ENCODE peak calls at places on chromosomes 1 and 21, in five cellular contexts. One of them, this sample, is unnamed. For H3K4me1, the result is how much of the 10 kb centered on the place peaks cover.

GRCh38 chr1:117067528-117068370 is 7.6 kb downstream of the TTF2 start:
- DNase-seq in uterus: peak
- DNase-seq in CD8-positive, alpha-beta memory T cell: no peak
- DNase-seq in BE2C: peak
- DNase-seq in heart right ventricle: no peak
- DNase-seq in this sample: peak

GRCh38 chr1:170530972-170531757 is 801 bp upstream of the GORAB start:
- DNase-seq in uterus: peak
- DNase-seq in CD8-positive, alpha-beta memory T cell: no peak
- DNase-seq in BE2C: no peak
- DNase-seq in heart right ventricle: peak
- DNase-seq in this sample: peak

GRCh38 chr1:66243548-66244130 is 290.3 kb upstream of the SGIP1 start:
- DNase-seq in uterus: no peak
- DNase-seq in CD8-positive, alpha-beta memory T cell: no peak
- DNase-seq in BE2C: no peak
- DNase-seq in heart right ventricle: no peak
- DNase-seq in this sample: no peak

GRCh38 chr1:183000563-183000962 is 22.7 kb upstream of the LAMC1 start:
- DNase-seq in uterus: no peak
- DNase-seq in CD8-positive, alpha-beta memory T cell: no peak
- DNase-seq in BE2C: no peak
- DNase-seq in heart right ventricle: no peak
- DNase-seq in this sample: no peak

GRCh38 chr1:50620680-50621329 is 197.6 kb upstream of the DMRTA2 start:
- DNase-seq in uterus: no peak
- DNase-seq in CD8-positive, alpha-beta memory T cell: no peak
- DNase-seq in BE2C: no peak
- DNase-seq in heart right ventricle: no peak
- DNase-seq in this sample: no peak

GRCh38 chr21:41307219-41307618 is 9.4 kb upstream of the FAM3B start:
- DNase-seq in uterus: no peak
- DNase-seq in CD8-positive, alpha-beta memory T cell: no peak
- DNase-seq in BE2C: no peak
- DNase-seq in heart right ventricle: no peak
- DNase-seq in this sample: no peak

GRCh38 chr1:184143449-184143848 is 91.9 kb downstream of the TSEN15 start:
- DNase-seq in uterus: no peak
- DNase-seq in CD8-positive, alpha-beta memory T cell: no peak
- DNase-seq in BE2C: no peak
- DNase-seq in heart right ventricle: no peak
- DNase-seq in this sample: no peak

GRCh38 chr1:239386453-239387303 is at the start of gene CHRM3:
- DNase-seq in uterus: peak
- DNase-seq in CD8-positive, alpha-beta memory T cell: no peak
- DNase-seq in BE2C: peak
- DNase-seq in heart right ventricle: no peak
- DNase-seq in this sample: peak

GRCh38 chr1:32746130-32746529 is 43.6 kb upstream of the SYNC start:
- DNase-seq in uterus: no peak
- DNase-seq in CD8-positive, alpha-beta memory T cell: no peak
- DNase-seq in BE2C: no peak
- DNase-seq in heart right ventricle: no peak
- DNase-seq in this sample: no peak

GRCh38 chr1:170734412-170735175 is 70.7 kb downstream of the PRRX1 start:
- DNase-seq in uterus: no peak
- DNase-seq in CD8-positive, alpha-beta memory T cell: no peak
- DNase-seq in BE2C: no peak
- DNase-seq in heart right ventricle: no peak
- DNase-seq in this sample: no peak

GRCh38 chr1:175877939-175878730 is 134.7 kb upstream of the TNR start:
- DNase-seq in uterus: no peak
- DNase-seq in CD8-positive, alpha-beta memory T cell: no peak
- DNase-seq in BE2C: peak
- DNase-seq in heart right ventricle: no peak
- DNase-seq in this sample: no peak

GRCh38 chr1:204945565-204945977 is 74.9 kb downstream of the NFASC start:
- DNase-seq in uterus: no peak
- DNase-seq in CD8-positive, alpha-beta memory T cell: no peak
- DNase-seq in BE2C: peak
- DNase-seq in heart right ventricle: no peak
- DNase-seq in this sample: no peak

GRCh38 chr1:19635646-19636045 is 8.5 kb upstream of the NBL1 start:
- DNase-seq in uterus: no peak
- DNase-seq in CD8-positive, alpha-beta memory T cell: no peak
- DNase-seq in BE2C: no peak
- DNase-seq in heart right ventricle: no peak
- DNase-seq in this sample: no peak

GRCh38 chr1:77687519-77687906 is 5.1 kb upstream of the ZZZ3 start:
- DNase-seq in uterus: peak
- DNase-seq in CD8-positive, alpha-beta memory T cell: no peak
- DNase-seq in BE2C: no peak
- DNase-seq in heart right ventricle: peak
- DNase-seq in this sample: peak

GRCh38 chr1:58266242-58266641 is 280.3 kb downstream of the OMA1 start:
- DNase-seq in uterus: no peak
- DNase-seq in CD8-positive, alpha-beta memory T cell: no peak
- DNase-seq in BE2C: no peak
- DNase-seq in heart right ventricle: no peak
- DNase-seq in this sample: no peak

GRCh38 chr1:234322979-234323378 is 50.3 kb upstream of the COA6 start:
- DNase-seq in uterus: no peak
- DNase-seq in CD8-positive, alpha-beta memory T cell: peak
- DNase-seq in BE2C: peak
- DNase-seq in heart right ventricle: peak
- DNase-seq in this sample: no peak

GRCh38 chr1:51284487-51284954 is 45.8 kb downstream of the TTC39A start:
- DNase-seq in uterus: no peak
- DNase-seq in CD8-positive, alpha-beta memory T cell: no peak
- DNase-seq in BE2C: peak
- DNase-seq in heart right ventricle: no peak
- DNase-seq in this sample: no peak

GRCh38 chr1:57761628-57762027 is 337.8 kb upstream of the DAB1 start:
- DNase-seq in uterus: no peak
- DNase-seq in CD8-positive, alpha-beta memory T cell: no peak
- DNase-seq in BE2C: no peak
- DNase-seq in heart right ventricle: no peak
- DNase-seq in this sample: no peak

GRCh38 chr1:168920456-168921094 is 185.9 kb upstream of the ATP1B1 start:
- DNase-seq in uterus: peak
- DNase-seq in CD8-positive, alpha-beta memory T cell: no peak
- DNase-seq in BE2C: no peak
- DNase-seq in heart right ventricle: no peak
- DNase-seq in this sample: no peak

GRCh38 chr1:183416850-183417690 is 1.1 kb downstream of the NMNAT2 start:
- DNase-seq in uterus: peak
- DNase-seq in CD8-positive, alpha-beta memory T cell: peak
- DNase-seq in BE2C: peak
- DNase-seq in heart right ventricle: peak
- DNase-seq in this sample: peak

GRCh38 chr1:101190441-101190840 is 46.4 kb upstream of the S1PR1 start:
- DNase-seq in uterus: no peak
- DNase-seq in CD8-positive, alpha-beta memory T cell: no peak
- DNase-seq in BE2C: no peak
- DNase-seq in heart right ventricle: no peak
- DNase-seq in this sample: no peak

GRCh38 chr1:10755977-10756521 is 40.4 kb downstream of the CASZ1 start:
- DNase-seq in uterus: peak
- DNase-seq in CD8-positive, alpha-beta memory T cell: peak
- DNase-seq in BE2C: peak
- DNase-seq in heart right ventricle: peak
- DNase-seq in this sample: peak

GRCh38 chr1:105997516-105997915 is 1059.0 kb upstream of the PRMT6 start:
- DNase-seq in uterus: no peak
- DNase-seq in CD8-positive, alpha-beta memory T cell: no peak
- DNase-seq in BE2C: no peak
- DNase-seq in heart right ventricle: no peak
- DNase-seq in this sample: no peak

GRCh38 chr1:23524163-23524562 is 6.9 kb downstream of the E2F2 start:
- DNase-seq in uterus: no peak
- DNase-seq in CD8-positive, alpha-beta memory T cell: no peak
- DNase-seq in BE2C: no peak
- DNase-seq in heart right ventricle: no peak
- DNase-seq in this sample: no peak

GRCh38 chr1:228285661-228286504 is 78.0 kb downstream of the OBSCN start:
- DNase-seq in uterus: no peak
- DNase-seq in CD8-positive, alpha-beta memory T cell: no peak
- DNase-seq in BE2C: peak
- DNase-seq in heart right ventricle: no peak
- DNase-seq in this sample: peak

GRCh38 chr1:24966724-24967346 is 36.8 kb upstream of the RUNX3 start:
- DNase-seq in uterus: no peak
- DNase-seq in CD8-positive, alpha-beta memory T cell: peak
- DNase-seq in BE2C: no peak
- DNase-seq in heart right ventricle: no peak
- DNase-seq in this sample: no peak

GRCh38 chr1:100502052-100502792 is 35.7 kb upstream of the GPR88 start:
- DNase-seq in uterus: no peak
- DNase-seq in CD8-positive, alpha-beta memory T cell: no peak
- DNase-seq in BE2C: no peak
- DNase-seq in heart right ventricle: no peak
- DNase-seq in this sample: no peak

GRCh38 chr1:162200096-162200847 is 130.8 kb downstream of the NOS1AP start:
- DNase-seq in uterus: no peak
- DNase-seq in CD8-positive, alpha-beta memory T cell: no peak
- DNase-seq in BE2C: no peak
- DNase-seq in heart right ventricle: no peak
- DNase-seq in this sample: no peak

GRCh38 chr1:163036661-163037060 is 32.5 kb upstream of the RGS4 start:
- DNase-seq in uterus: no peak
- DNase-seq in CD8-positive, alpha-beta memory T cell: no peak
- DNase-seq in BE2C: no peak
- DNase-seq in heart right ventricle: no peak
- DNase-seq in this sample: no peak

GRCh38 chr1:224635356-224635755 is 19.2 kb downstream of the CNIH3 start:
- DNase-seq in uterus: no peak
- DNase-seq in CD8-positive, alpha-beta memory T cell: no peak
- DNase-seq in BE2C: no peak
- DNase-seq in heart right ventricle: no peak
- DNase-seq in this sample: peak

GRCh38 chr1:41498809-41499208 is 14.3 kb upstream of the EDN2 start:
- DNase-seq in uterus: peak
- DNase-seq in CD8-positive, alpha-beta memory T cell: no peak
- DNase-seq in BE2C: no peak
- DNase-seq in heart right ventricle: peak
- DNase-seq in this sample: peak

GRCh38 chr1:41498391-41498790 is 13.9 kb upstream of the EDN2 start:
- DNase-seq in uterus: no peak
- DNase-seq in CD8-positive, alpha-beta memory T cell: no peak
- DNase-seq in BE2C: no peak
- DNase-seq in heart right ventricle: no peak
- DNase-seq in this sample: no peak

GRCh38 chr1:41500781-41501518 is 16.5 kb upstream of the EDN2 start:
- DNase-seq in uterus: no peak
- DNase-seq in CD8-positive, alpha-beta memory T cell: no peak
- DNase-seq in BE2C: no peak
- DNase-seq in heart right ventricle: no peak
- DNase-seq in this sample: no peak

GRCh38 chr1:41500378-41500777 is 15.9 kb upstream of the EDN2 start:
- DNase-seq in uterus: peak
- DNase-seq in CD8-positive, alpha-beta memory T cell: no peak
- DNase-seq in BE2C: no peak
- DNase-seq in heart right ventricle: peak
- DNase-seq in this sample: no peak

DNA sequence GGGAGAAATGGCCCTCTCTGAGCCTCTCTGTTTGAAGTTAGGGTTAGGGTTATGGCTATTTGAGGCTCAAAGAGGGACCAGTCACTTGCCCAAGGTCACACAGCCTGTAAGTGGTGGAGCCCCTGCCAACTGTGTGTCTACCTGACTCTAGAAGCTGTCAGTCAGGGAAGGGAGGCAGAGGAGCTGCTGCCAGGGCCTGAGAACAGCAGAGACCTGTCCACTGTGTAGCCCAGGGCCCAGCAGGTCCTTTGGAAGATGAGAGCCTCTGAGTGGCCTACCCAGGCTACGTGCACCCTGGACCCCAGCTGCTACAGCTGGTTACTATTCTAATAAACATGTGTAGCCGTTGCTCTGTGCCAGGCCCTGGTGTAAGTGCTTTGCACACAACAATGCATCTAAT is 15.1 kb upstream of the EDN2 start:
- DNase-seq in uterus: no peak
- DNase-seq in CD8-positive, alpha-beta memory T cell: no peak
- DNase-seq in BE2C: no peak
- DNase-seq in heart right ventricle: no peak
- DNase-seq in this sample: no peak
- H3K4me1 ChIP-seq in uterus: under half
- H3K4me1 ChIP-seq in CD8-positive, alpha-beta memory T cell: under half
- H3K4me1 ChIP-seq in BE2C: under half
- H3K4me1 ChIP-seq in heart right ventricle: under half
- H3K4me1 ChIP-seq in this sample: under half

GRCh38 chr1:2195785-2196184 is 1.2 kb upstream of the FAAP20 start:
- DNase-seq in uterus: no peak
- DNase-seq in CD8-positive, alpha-beta memory T cell: no peak
- DNase-seq in BE2C: no peak
- DNase-seq in heart right ventricle: no peak
- DNase-seq in this sample: peak
- H3K4me1 ChIP-seq in uterus: under half
- H3K4me1 ChIP-seq in CD8-positive, alpha-beta memory T cell: under half
- H3K4me1 ChIP-seq in BE2C: under half
- H3K4me1 ChIP-seq in heart right ventricle: under half
- H3K4me1 ChIP-seq in this sample: under half

DNA sequence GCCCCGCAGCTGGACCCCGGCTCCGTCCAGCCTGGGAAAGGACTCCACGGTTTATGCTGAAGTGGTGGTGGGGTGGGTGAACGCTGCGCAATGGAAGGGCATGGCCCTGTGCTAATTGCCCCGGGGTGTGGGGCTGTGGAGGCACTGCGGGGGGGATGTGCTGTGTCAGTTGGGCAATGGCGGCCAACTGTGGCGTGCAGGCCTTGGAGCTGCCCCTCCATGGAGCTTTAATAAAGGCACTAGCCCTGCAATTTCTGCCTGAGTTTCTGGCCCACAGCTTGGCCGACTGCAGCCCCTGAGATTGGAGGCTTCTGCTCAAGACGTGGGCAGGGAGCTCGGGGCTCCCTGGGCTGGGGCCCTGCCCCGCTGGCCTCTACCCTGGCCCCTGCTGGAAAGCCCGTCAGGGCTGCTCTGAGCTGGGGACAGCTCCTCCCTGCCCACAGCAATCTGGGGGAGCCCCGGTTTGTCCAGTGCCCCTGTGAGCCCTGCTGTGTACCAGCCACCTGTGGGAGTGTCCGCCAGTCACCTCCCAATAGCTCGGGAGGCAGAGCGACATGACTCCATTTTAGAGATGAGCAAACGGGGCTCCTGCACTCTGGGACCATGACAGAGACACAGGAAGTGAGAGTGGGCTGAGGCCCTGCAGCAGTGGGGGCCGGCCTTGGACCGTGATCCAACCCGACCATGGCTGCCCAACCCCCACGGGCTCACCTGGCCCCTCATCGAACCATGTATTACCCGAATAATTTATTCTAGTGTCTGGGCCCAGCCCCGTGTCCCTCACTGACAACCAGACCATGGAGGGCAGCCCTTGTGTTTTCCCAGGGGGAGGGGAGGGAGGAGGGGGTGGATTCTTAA is 8.7 kb upstream of the TNFRSF14 start:
- DNase-seq in uterus: no peak
- DNase-seq in CD8-positive, alpha-beta memory T cell: peak
- DNase-seq in BE2C: no peak
- DNase-seq in heart right ventricle: no peak
- DNase-seq in this sample: no peak
- H3K4me1 ChIP-seq in uterus: under half
- H3K4me1 ChIP-seq in CD8-positive, alpha-beta memory T cell: under half
- H3K4me1 ChIP-seq in BE2C: under half
- H3K4me1 ChIP-seq in heart right ventricle: under half
- H3K4me1 ChIP-seq in this sample: under half

GRCh38 chr1:153341431-153341934 is 7.2 kb downstream of the PGLYRP4 start:
- DNase-seq in uterus: no peak
- DNase-seq in CD8-positive, alpha-beta memory T cell: no peak
- DNase-seq in BE2C: no peak
- DNase-seq in heart right ventricle: no peak
- DNase-seq in this sample: no peak
- H3K4me1 ChIP-seq in uterus: under half
- H3K4me1 ChIP-seq in CD8-positive, alpha-beta memory T cell: under half
- H3K4me1 ChIP-seq in BE2C: under half
- H3K4me1 ChIP-seq in heart right ventricle: under half
- H3K4me1 ChIP-seq in this sample: under half

This sample was measured in ovary.